ENCODE peak calls at places on chromosomes 2 and 18, in seven cellular contexts. T is astrocyte, S is heart right ventricle, G is GM06990, N is dorsolateral prefrontal cortex, Z is psoas muscle, C is adrenal gland. Y is an unnamed sample.

GRCh38 chr2:105744091-105744908 is 412 bp upstream of the NCK2 start:
- DNase-seq in C (peak), N (no peak), S (peak), Z (peak), T (no peak), G (peak), Y (peak)

GRCh38 chr18:76715012-76715608 is 107.2 kb upstream of the ZNF236 start:
- DNase-seq in S (no peak), C (no peak), Z (no peak), G (no peak), N (no peak), T (no peak), Y (no peak)

GRCh38 chr2:235925250-235925919 is 242.8 kb downstream of the GBX2 start:
- DNase-seq in Z (no peak), C (no peak), G (no peak), N (no peak), T (no peak), S (no peak), Y (no peak)

GRCh38 chr2:162382283-162382682 is 38.4 kb downstream of the GCA start:
- DNase-seq in G (no peak), S (no peak), T (peak), N (no peak), C (no peak), Z (no peak), Y (no peak)

GRCh38 chr18:48003426-48004349 is 73.2 kb upstream of the SMAD2 start:
- DNase-seq in Z (peak), C (peak), N (no peak), S (no peak), G (no peak), T (peak), Y (no peak)

GRCh38 chr2:120344214-120344990 is 1.5 kb upstream of the INHBB start:
- DNase-seq in C (no peak), N (no peak), G (no peak), S (peak), T (no peak), Z (peak), Y (peak)

GRCh38 chr2:1995987-1996386 is 251.7 kb upstream of the PXDN start:
- DNase-seq in G (no peak), S (no peak), N (no peak), T (peak), C (no peak), Z (no peak), Y (no peak)

GRCh38 chr2:65364054-65364651 is 68.2 kb downstream of the SPRED2 start:
- DNase-seq in S (no peak), G (no peak), N (no peak), C (peak), T (no peak), Z (no peak), Y (no peak)

GRCh38 chr18:37611623-37612279 is 46.2 kb upstream of the CELF4 start:
- DNase-seq in S (no peak), G (no peak), Z (no peak), C (no peak), N (no peak), T (no peak), Y (no peak)

GRCh38 chr2:230650585-230651137 is 62.0 kb upstream of the CAB39 start:
- DNase-seq in G (peak), Z (no peak), S (no peak), N (no peak), C (no peak), T (no peak), Y (peak)

GRCh38 chr2:67485431-67485830 is 88.3 kb downstream of the ETAA1 start:
- DNase-seq in N (no peak), S (no peak), C (no peak), G (no peak), T (peak), Z (no peak), Y (no peak)

GRCh38 chr2:216695401-216695821 is at the start of gene IGFBP5:
- DNase-seq in Z (peak), S (peak), C (peak), G (no peak), N (peak), T (peak), Y (peak)

GRCh38 chr2:16218651-16219050 is 278.3 kb downstream of the MYCN start:
- DNase-seq in Z (no peak), N (no peak), C (no peak), T (no peak), G (no peak), S (no peak), Y (peak)

GRCh38 chr2:61854435-61855177 is 746 bp upstream of the FAM161A start:
- DNase-seq in C (peak), Z (peak), T (peak), S (peak), G (peak), N (peak), Y (peak)

GRCh38 chr18:32271649-32272324 is 81.9 kb downstream of the MEP1B start:
- DNase-seq in N (no peak), G (no peak), Z (no peak), C (peak), S (no peak), T (peak), Y (peak)

DNA sequence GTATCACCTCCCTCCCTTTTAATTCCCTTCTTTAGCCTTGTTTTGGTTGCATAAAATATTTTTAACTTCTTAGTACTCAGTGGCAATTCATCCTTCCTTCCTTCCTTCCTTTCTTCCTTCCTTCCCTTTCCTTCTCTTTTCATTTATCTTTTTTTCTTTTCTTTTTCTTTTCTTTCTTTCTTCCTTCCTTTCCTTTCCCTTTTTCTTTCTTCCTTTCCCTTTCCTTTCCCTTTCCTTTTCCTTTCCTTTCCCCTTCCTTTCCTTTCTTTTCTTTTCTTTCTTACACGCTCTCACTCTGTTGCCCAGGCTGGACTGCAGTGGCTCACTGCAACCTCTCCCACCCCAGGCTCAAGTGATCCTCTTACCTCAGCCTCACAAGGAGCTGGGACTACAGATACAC is 160.2 kb downstream of the GREB1L start:
- DNase-seq in S (no peak), N (no peak), G (no peak), Z (no peak), C (no peak), T (no peak), Y (no peak)
- TF ChIP-seq CTCF in S (no peak), N (no peak), G (no peak), Z (no peak), C (no peak), T (no peak), Y (no peak)

DNA sequence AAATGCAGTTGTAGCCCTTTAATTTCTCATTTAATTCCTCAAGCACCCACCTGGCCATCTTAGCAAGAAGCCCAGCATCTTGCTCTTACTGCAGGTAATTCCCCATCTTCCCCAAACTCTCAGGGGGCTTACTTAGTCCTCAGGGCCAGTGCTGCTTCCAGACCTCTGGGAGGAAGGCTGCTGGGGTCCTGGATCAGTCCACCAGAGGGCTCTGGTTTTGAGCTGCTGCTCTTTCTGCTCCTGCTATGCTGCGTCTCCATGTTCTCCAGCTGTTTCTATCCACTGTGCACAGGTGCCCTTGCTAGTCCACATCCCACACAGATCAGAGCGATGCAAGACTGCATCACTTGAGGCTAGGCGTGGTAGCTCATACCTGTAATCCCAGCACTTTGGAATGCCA is 34.5 kb upstream of the TMEM87B start:
- DNase-seq in S (no peak), C (peak), N (no peak), G (no peak), T (no peak), Z (no peak), Y (no peak)
- TF ChIP-seq CTCF in S (no peak), C (no peak), N (no peak), G (peak), T (no peak), Z (no peak), Y (peak)

GRCh38 chr2:238689871-238690672 is 157.8 kb upstream of the TWIST2 start:
- DNase-seq in T (no peak), Z (no peak), S (no peak), N (no peak), C (no peak), G (no peak), Y (no peak)
- TF ChIP-seq CTCF in T (no peak), Z (no peak), S (no peak), N (no peak), C (no peak), G (no peak), Y (no peak)

DNA sequence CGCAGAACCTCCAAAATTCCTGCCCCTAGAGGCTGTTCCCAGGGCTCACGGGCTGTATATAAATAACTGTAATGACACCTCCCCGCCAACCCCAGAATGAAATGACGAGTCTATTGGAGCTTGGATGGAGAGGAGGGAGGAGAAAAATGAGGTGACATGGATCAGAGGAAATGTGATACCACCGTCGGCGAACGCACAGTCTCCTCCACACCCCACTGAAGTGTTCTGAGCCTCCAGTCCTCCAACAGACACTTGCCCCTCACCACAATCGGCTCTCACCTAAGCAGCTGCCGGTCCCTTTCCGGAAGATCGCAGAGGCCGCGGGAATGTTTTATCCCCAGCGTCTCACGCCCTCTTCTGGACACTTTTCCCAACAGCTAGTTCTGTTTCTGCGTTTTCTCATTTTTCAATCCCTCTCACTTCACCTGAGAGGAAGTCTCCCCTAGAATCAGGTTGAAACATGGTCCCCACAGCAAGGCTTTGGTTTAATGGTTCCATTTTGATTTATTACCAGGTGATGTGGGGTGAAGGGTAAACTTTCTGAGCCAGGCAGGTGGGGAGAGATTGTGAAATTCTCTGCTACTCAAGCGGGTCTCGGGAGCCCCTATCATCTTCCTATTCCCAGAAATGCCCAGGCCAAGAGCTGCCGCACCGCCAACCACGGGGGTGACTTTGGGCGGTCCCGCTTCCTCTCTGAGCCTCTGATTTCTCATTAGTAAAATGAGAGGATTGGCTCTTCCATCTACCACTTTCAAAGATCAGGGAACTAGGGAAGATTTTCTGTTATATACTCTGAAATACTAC is 9.1 kb upstream of the MYO5B start:
- DNase-seq in S (peak), C (peak), N (peak), T (peak), G (no peak), Z (peak), Y (peak)
- TF ChIP-seq CTCF in S (peak), C (peak), N (peak), T (peak), G (peak), Z (peak), Y (peak)

GRCh38 chr2:147222506-147222905 is 622.3 kb upstream of the ACVR2A start:
- DNase-seq in G (no peak), T (no peak), Z (no peak), N (no peak), S (no peak), C (no peak), Y (no peak)

GRCh38 chr2:147224070-147224469 is 620.8 kb upstream of the ACVR2A start:
- DNase-seq in N (no peak), G (no peak), Z (no peak), T (peak), C (no peak), S (no peak), Y (no peak)

GRCh38 chr2:147227313-147227712 is 617.5 kb upstream of the ACVR2A start:
- DNase-seq in N (no peak), Z (no peak), T (no peak), C (no peak), S (no peak), G (no peak), Y (no peak)

GRCh38 chr2:147223553-147223952 is 621.3 kb upstream of the ACVR2A start:
- DNase-seq in T (no peak), Z (no peak), S (no peak), G (no peak), C (no peak), N (no peak), Y (no peak)

GRCh38 chr2:147223119-147223518 is 621.7 kb upstream of the ACVR2A start:
- DNase-seq in S (no peak), T (no peak), N (no peak), Z (no peak), G (no peak), C (no peak), Y (no peak)
- TF ChIP-seq CTCF in S (no peak), T (no peak), N (no peak), Z (no peak), G (no peak), C (no peak), Y (no peak)

GRCh38 chr2:26020214-26020613 is 13.7 kb upstream of the RAB10 start:
- DNase-seq in S (no peak), Z (no peak), G (no peak), C (no peak), N (no peak), T (no peak), Y (no peak)

GRCh38 chr2:26025509-26025908 is 8.4 kb upstream of the RAB10 start:
- DNase-seq in G (no peak), T (no peak), C (no peak), N (no peak), Z (no peak), S (no peak), Y (no peak)

GRCh38 chr2:26024260-26024659 is 9.6 kb upstream of the RAB10 start:
- DNase-seq in Z (no peak), N (no peak), S (no peak), C (no peak), T (no peak), G (no peak), Y (no peak)
- TF ChIP-seq CTCF in Z (no peak), N (no peak), S (no peak), C (no peak), T (no peak), G (no peak), Y (no peak)